ENCODE peak calls at places on chromosomes 7 and 10, in eight cellular contexts. One of them, this sample, is unnamed.

GRCh38 chr10:120838941-120839340 is 12.2 kb upstream of the WDR11 start:
- DNase-seq in IMR-90: no peak
- DNase-seq in tibial nerve: no peak
- DNase-seq in suprapubic skin: no peak
- DNase-seq in GM12878: no peak
- DNase-seq in sigmoid colon: no peak
- DNase-seq in heart left ventricle: no peak
- DNase-seq in A549: no peak
- DNase-seq in this sample: no peak

GRCh38 chr7:7136423-7136822 is 45.9 kb upstream of the C1GALT1 start:
- DNase-seq in sigmoid colon: no peak
- DNase-seq in GM12878: no peak
- DNase-seq in suprapubic skin: no peak
- DNase-seq in IMR-90: no peak
- DNase-seq in A549: no peak
- DNase-seq in heart left ventricle: no peak
- DNase-seq in tibial nerve: no peak
- DNase-seq in this sample: no peak

GRCh38 chr10:323651-324293 is 188.5 kb downstream of the ZMYND11 start:
- DNase-seq in IMR-90: peak; percentile 97
- DNase-seq in heart left ventricle: peak; percentile 58
- DNase-seq in tibial nerve: peak; percentile 46
- DNase-seq in GM12878: peak; percentile 65
- DNase-seq in A549: peak; percentile 81
- DNase-seq in suprapubic skin: peak; percentile 90
- DNase-seq in sigmoid colon: peak; percentile 88
- DNase-seq in this sample: peak; percentile 55

GRCh38 chr10:13657184-13657680 is 70.5 kb downstream of the PRPF18 start:
- DNase-seq in heart left ventricle: no peak
- DNase-seq in IMR-90: no peak
- DNase-seq in A549: no peak
- DNase-seq in GM12878: no peak
- DNase-seq in suprapubic skin: no peak
- DNase-seq in tibial nerve: no peak
- DNase-seq in sigmoid colon: no peak
- DNase-seq in this sample: no peak

GRCh38 chr10:19843487-19843886 is 27.3 kb downstream of the PLXDC2 start:
- DNase-seq in sigmoid colon: no peak
- DNase-seq in tibial nerve: no peak
- DNase-seq in heart left ventricle: no peak
- DNase-seq in A549: no peak
- DNase-seq in suprapubic skin: no peak
- DNase-seq in GM12878: no peak
- DNase-seq in IMR-90: peak; percentile 44
- DNase-seq in this sample: no peak

GRCh38 chr10:111986079-111986478 is 197.5 kb downstream of the GPAM start:
- DNase-seq in tibial nerve: no peak
- DNase-seq in IMR-90: no peak
- DNase-seq in sigmoid colon: no peak
- DNase-seq in A549: no peak
- DNase-seq in heart left ventricle: no peak
- DNase-seq in suprapubic skin: no peak
- DNase-seq in GM12878: no peak
- DNase-seq in this sample: no peak

GRCh38 chr10:43253461-43254198 is 13.2 kb downstream of the RASGEF1A start:
- DNase-seq in sigmoid colon: no peak
- DNase-seq in heart left ventricle: peak; percentile 16
- DNase-seq in A549: no peak
- DNase-seq in tibial nerve: no peak
- DNase-seq in GM12878: no peak
- DNase-seq in suprapubic skin: no peak
- DNase-seq in IMR-90: no peak
- DNase-seq in this sample: no peak

GRCh38 chr10:75396861-75397570 is 4.5 kb downstream of the ZNF503 start:
- DNase-seq in heart left ventricle: peak; percentile 33
- DNase-seq in tibial nerve: no peak
- DNase-seq in sigmoid colon: no peak
- DNase-seq in suprapubic skin: no peak
- DNase-seq in IMR-90: no peak
- DNase-seq in GM12878: no peak
- DNase-seq in A549: no peak
- DNase-seq in this sample: no peak

GRCh38 chr10:85791846-85792532 is 574.6 kb downstream of the GRID1 start:
- DNase-seq in suprapubic skin: no peak
- DNase-seq in tibial nerve: no peak
- DNase-seq in IMR-90: no peak
- DNase-seq in heart left ventricle: no peak
- DNase-seq in A549: no peak
- DNase-seq in GM12878: no peak
- DNase-seq in sigmoid colon: no peak
- DNase-seq in this sample: no peak

GRCh38 chr7:33243319-33243881 is 114.0 kb downstream of the BBS9 start:
- DNase-seq in tibial nerve: no peak
- DNase-seq in GM12878: no peak
- DNase-seq in A549: peak; percentile 36
- DNase-seq in sigmoid colon: no peak
- DNase-seq in IMR-90: peak; percentile 70
- DNase-seq in suprapubic skin: no peak
- DNase-seq in heart left ventricle: no peak
- DNase-seq in this sample: no peak

GRCh38 chr10:97714401-97715258 is 1.1 kb downstream of the MARVELD1 start:
- DNase-seq in heart left ventricle: peak; percentile 80
- DNase-seq in tibial nerve: peak; percentile 70
- DNase-seq in GM12878: no peak
- DNase-seq in suprapubic skin: peak; percentile 89
- DNase-seq in IMR-90: peak; percentile 71
- DNase-seq in A549: peak; percentile 64
- DNase-seq in sigmoid colon: peak; percentile 94
- DNase-seq in this sample: peak; percentile 56

GRCh38 chr10:69810998-69811397 is 9.3 kb downstream of the COL13A1 start:
- DNase-seq in IMR-90: peak; percentile 28
- DNase-seq in tibial nerve: no peak
- DNase-seq in GM12878: no peak
- DNase-seq in A549: no peak
- DNase-seq in suprapubic skin: no peak
- DNase-seq in sigmoid colon: no peak
- DNase-seq in heart left ventricle: no peak
- DNase-seq in this sample: no peak

GRCh38 chr7:88243345-88243909 is 23.6 kb upstream of the SRI start:
- DNase-seq in heart left ventricle: no peak
- DNase-seq in tibial nerve: no peak
- DNase-seq in sigmoid colon: no peak
- DNase-seq in A549: peak; percentile 25
- DNase-seq in IMR-90: peak; percentile 44
- DNase-seq in GM12878: peak; percentile 7
- DNase-seq in suprapubic skin: no peak
- DNase-seq in this sample: no peak

GRCh38 chr7:111951027-111951426 is 255.2 kb downstream of the DOCK4 start:
- DNase-seq in A549: no peak
- DNase-seq in heart left ventricle: no peak
- DNase-seq in GM12878: no peak
- DNase-seq in IMR-90: no peak
- DNase-seq in sigmoid colon: no peak
- DNase-seq in tibial nerve: no peak
- DNase-seq in suprapubic skin: no peak
- DNase-seq in this sample: no peak

GRCh38 chr10:103238506-103239252 is 7.0 kb upstream of the RPEL1 start:
- DNase-seq in sigmoid colon: no peak
- DNase-seq in suprapubic skin: no peak
- DNase-seq in IMR-90: peak; percentile 61
- DNase-seq in heart left ventricle: peak; percentile 35
- DNase-seq in A549: peak; percentile 59
- DNase-seq in GM12878: no peak
- DNase-seq in tibial nerve: no peak
- DNase-seq in this sample: no peak

GRCh38 chr7:55107946-55108345 is 89.1 kb downstream of the EGFR start:
- DNase-seq in heart left ventricle: no peak
- DNase-seq in IMR-90: peak; percentile 62
- DNase-seq in A549: no peak
- DNase-seq in GM12878: no peak
- DNase-seq in tibial nerve: no peak
- DNase-seq in sigmoid colon: no peak
- DNase-seq in suprapubic skin: no peak
- DNase-seq in this sample: no peak

GRCh38 chr7:978416-979091 is 3.2 kb upstream of the COX19 start:
- DNase-seq in GM12878: no peak
- DNase-seq in suprapubic skin: no peak
- DNase-seq in sigmoid colon: no peak
- DNase-seq in A549: no peak
- DNase-seq in heart left ventricle: no peak
- DNase-seq in tibial nerve: no peak
- DNase-seq in IMR-90: no peak
- DNase-seq in this sample: no peak

GRCh38 chr7:109926738-109927137 is 1164.2 kb upstream of the LRRN3 start:
- DNase-seq in suprapubic skin: no peak
- DNase-seq in sigmoid colon: no peak
- DNase-seq in A549: no peak
- DNase-seq in heart left ventricle: no peak
- DNase-seq in tibial nerve: no peak
- DNase-seq in GM12878: no peak
- DNase-seq in IMR-90: no peak
- DNase-seq in this sample: no peak

GRCh38 chr10:96130326-96130758 is 245 bp downstream of the ZNF518A start:
- DNase-seq in A549: peak; percentile 82
- DNase-seq in tibial nerve: no peak
- DNase-seq in suprapubic skin: peak; percentile 78
- DNase-seq in IMR-90: peak; percentile 72
- DNase-seq in sigmoid colon: peak; percentile 78
- DNase-seq in heart left ventricle: peak; percentile 71
- DNase-seq in GM12878: no peak
- DNase-seq in this sample: peak; percentile 35

GRCh38 chr7:158074896-158075632 is 512.6 kb downstream of the PTPRN2 start:
- DNase-seq in heart left ventricle: no peak
- DNase-seq in tibial nerve: no peak
- DNase-seq in GM12878: no peak
- DNase-seq in suprapubic skin: no peak
- DNase-seq in A549: no peak
- DNase-seq in sigmoid colon: peak; percentile 57
- DNase-seq in IMR-90: no peak
- DNase-seq in this sample: no peak

GRCh38 chr10:115963848-115964247 is 309.2 kb downstream of the GFRA1 start:
- DNase-seq in IMR-90: peak; percentile 16
- DNase-seq in A549: no peak
- DNase-seq in GM12878: no peak
- DNase-seq in tibial nerve: no peak
- DNase-seq in suprapubic skin: no peak
- DNase-seq in heart left ventricle: no peak
- DNase-seq in sigmoid colon: no peak
- DNase-seq in this sample: no peak

GRCh38 chr10:100529473-100530298 is at the start of gene NDUFB8:
- DNase-seq in heart left ventricle: peak; percentile 92
- DNase-seq in A549: peak; percentile 87
- DNase-seq in sigmoid colon: peak; percentile 95
- DNase-seq in suprapubic skin: peak; percentile 92
- DNase-seq in tibial nerve: peak; percentile 72
- DNase-seq in GM12878: peak; percentile 53
- DNase-seq in IMR-90: peak; percentile 72
- DNase-seq in this sample: peak; percentile 78
- TF ChIP-seq POLR2A in heart left ventricle: peak; percentile 48
- TF ChIP-seq POLR2A in A549: peak; percentile 83
- TF ChIP-seq POLR2A in sigmoid colon: peak; percentile 62
- TF ChIP-seq POLR2A in suprapubic skin: peak; percentile 65
- TF ChIP-seq POLR2A in tibial nerve: no peak
- TF ChIP-seq POLR2A in GM12878: peak; percentile 91
- TF ChIP-seq POLR2A in IMR-90: peak; percentile 8
- TF ChIP-seq POLR2A in this sample: peak; percentile 83

GRCh38 chr10:132606536-132607316 is 69.1 kb downstream of the INPP5A start:
- DNase-seq in heart left ventricle: peak; percentile 73
- DNase-seq in tibial nerve: no peak
- DNase-seq in A549: no peak
- DNase-seq in GM12878: no peak
- DNase-seq in IMR-90: peak; percentile 49
- DNase-seq in sigmoid colon: peak; percentile 74
- DNase-seq in suprapubic skin: peak; percentile 51
- DNase-seq in this sample: peak; percentile 79
- H3K27ac ChIP-seq in heart left ventricle: no peak overlapping the region
- H3K27ac ChIP-seq in tibial nerve: peak overlapping the region; percentile 11
- H3K27ac ChIP-seq in A549: no peak overlapping the region
- H3K27ac ChIP-seq in GM12878: no peak overlapping the region
- H3K27ac ChIP-seq in IMR-90: no peak overlapping the region
- H3K27ac ChIP-seq in sigmoid colon: peak overlapping the region; percentile 61
- H3K27ac ChIP-seq in suprapubic skin: no peak overlapping the region
- H3K27ac ChIP-seq in this sample: no peak overlapping the region

GRCh38 chr10:83541096-83541495 is 598.2 kb upstream of the GHITM start:
- DNase-seq in GM12878: no peak
- DNase-seq in IMR-90: no peak
- DNase-seq in sigmoid colon: no peak
- DNase-seq in tibial nerve: no peak
- DNase-seq in heart left ventricle: no peak
- DNase-seq in suprapubic skin: no peak
- DNase-seq in A549: no peak
- DNase-seq in this sample: no peak

GRCh38 chr10:83542774-83543291 is 596.5 kb upstream of the GHITM start:
- DNase-seq in GM12878: peak; percentile 92
- DNase-seq in heart left ventricle: no peak
- DNase-seq in IMR-90: no peak
- DNase-seq in tibial nerve: no peak
- DNase-seq in sigmoid colon: no peak
- DNase-seq in A549: no peak
- DNase-seq in suprapubic skin: no peak
- DNase-seq in this sample: no peak

GRCh38 chr10:83544049-83544448 is 595.3 kb upstream of the GHITM start:
- DNase-seq in heart left ventricle: no peak
- DNase-seq in IMR-90: no peak
- DNase-seq in A549: no peak
- DNase-seq in GM12878: no peak
- DNase-seq in sigmoid colon: no peak
- DNase-seq in tibial nerve: no peak
- DNase-seq in suprapubic skin: no peak
- DNase-seq in this sample: no peak

DNA sequence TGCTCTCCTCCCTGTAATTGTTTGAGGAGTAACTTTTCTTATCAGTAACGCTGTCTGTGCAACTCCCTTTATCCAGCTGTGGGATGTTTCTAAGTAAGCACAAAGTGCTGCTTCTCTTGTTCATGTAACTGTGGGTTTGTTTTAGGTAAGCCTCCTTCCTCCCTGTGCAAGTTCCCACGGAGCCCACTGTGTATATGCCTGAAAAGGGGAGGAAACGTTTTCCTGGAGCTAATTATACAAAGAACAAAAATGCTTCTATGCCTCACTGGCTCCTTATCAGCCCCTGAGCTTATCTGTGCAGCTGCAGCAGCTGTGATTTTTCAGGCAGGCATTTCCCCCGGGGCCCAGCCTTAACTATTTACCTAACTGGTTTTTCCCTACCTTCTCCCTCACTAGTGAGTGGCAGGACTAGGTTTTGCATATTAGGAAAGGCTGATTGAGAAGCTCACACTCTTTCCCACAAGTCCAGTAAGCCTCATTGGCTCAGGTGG is 593.4 kb upstream of the GHITM start:
- DNase-seq in GM12878: peak; percentile 64
- DNase-seq in heart left ventricle: peak; percentile 60
- DNase-seq in IMR-90: no peak
- DNase-seq in suprapubic skin: no peak
- DNase-seq in tibial nerve: no peak
- DNase-seq in sigmoid colon: no peak
- DNase-seq in A549: no peak
- DNase-seq in this sample: no peak
- TF ChIP-seq POLR2A in GM12878: no peak
- TF ChIP-seq POLR2A in heart left ventricle: no peak
- TF ChIP-seq POLR2A in IMR-90: no peak
- TF ChIP-seq POLR2A in suprapubic skin: no peak
- TF ChIP-seq POLR2A in tibial nerve: no peak
- TF ChIP-seq POLR2A in sigmoid colon: no peak
- TF ChIP-seq POLR2A in A549: no peak
- TF ChIP-seq POLR2A in this sample: no peak

GRCh38 chr7:127913686-127914085 is 117.6 kb downstream of the LRRC4 start:
- DNase-seq in IMR-90: peak; percentile 57
- DNase-seq in tibial nerve: no peak
- DNase-seq in heart left ventricle: no peak
- DNase-seq in sigmoid colon: no peak
- DNase-seq in A549: no peak
- DNase-seq in suprapubic skin: no peak
- DNase-seq in GM12878: no peak
- DNase-seq in this sample: no peak
- H3K27ac ChIP-seq in IMR-90: no peak overlapping the region
- H3K27ac ChIP-seq in tibial nerve: no peak overlapping the region
- H3K27ac ChIP-seq in heart left ventricle: no peak overlapping the region
- H3K27ac ChIP-seq in sigmoid colon: no peak overlapping the region
- H3K27ac ChIP-seq in A549: no peak overlapping the region
- H3K27ac ChIP-seq in suprapubic skin: no peak overlapping the region
- H3K27ac ChIP-seq in GM12878: no peak overlapping the region
- H3K27ac ChIP-seq in this sample: no peak overlapping the region